ENCODE peak calls at places on chromosomes 2 and 18, in nine cellular contexts. C, M, J, Z, V, R, Y, H and X are unnamed samples.

GRCh38 chr2:159982270-159982669 is 80.1 kb downstream of the PLA2R1 start:
- DNase-seq in C (no peak), M (peak), J (no peak), Z (no peak), V (no peak), R (no peak), Y (no peak), H (no peak), X (no peak)

GRCh38 chr18:26074256-26074655 is 16.2 kb downstream of the SS18 start:
- DNase-seq in C (no peak), M (no peak), J (no peak), Z (no peak), V (no peak), R (no peak), Y (no peak), H (no peak), X (no peak)

GRCh38 chr2:72236445-72237067 is 88.9 kb upstream of the CYP26B1 start:
- DNase-seq in C (no peak), M (peak), J (no peak), Z (no peak), V (no peak), R (no peak), Y (no peak), H (no peak), X (no peak)

GRCh38 chr2:28557389-28558119 is 61.7 kb downstream of the PLB1 start:
- DNase-seq in C (no peak), M (no peak), J (no peak), Z (no peak), V (no peak), R (no peak), Y (no peak), H (no peak), X (no peak)

GRCh38 chr2:153169567-153169966 is 309.0 kb downstream of the RPRM start:
- DNase-seq in C (peak), M (no peak), J (no peak), Z (no peak), V (no peak), R (no peak), Y (no peak), H (no peak), X (no peak)

GRCh38 chr2:66683599-66683998 is 248.7 kb downstream of the MEIS1 start:
- DNase-seq in C (no peak), M (no peak), J (no peak), Z (no peak), V (no peak), R (no peak), Y (no peak), H (no peak), X (no peak)

GRCh38 chr18:7926526-7926925 is 359.4 kb downstream of the PTPRM start:
- DNase-seq in C (peak), M (no peak), J (peak), Z (no peak), V (no peak), R (peak), Y (peak), H (peak), X (no peak)

GRCh38 chr2:116716444-116716843 is 1098.0 kb upstream of the DDX18 start:
- DNase-seq in C (no peak), M (no peak), J (no peak), Z (no peak), V (no peak), R (no peak), Y (no peak), H (no peak), X (no peak)

GRCh38 chr2:168920504-168921157 is 19.5 kb downstream of the G6PC2 start:
- DNase-seq in C (peak), M (peak), J (no peak), Z (no peak), V (no peak), R (peak), Y (no peak), H (peak), X (no peak)

GRCh38 chr2:46548103-46548486 is 68.7 kb downstream of the TMEM247 start:
- DNase-seq in C (no peak), M (no peak), J (no peak), Z (no peak), V (peak), R (no peak), Y (no peak), H (no peak), X (no peak)

GRCh38 chr2:239472220-239472775 is 71.5 kb upstream of the HDAC4 start:
- DNase-seq in C (peak), M (no peak), J (no peak), Z (no peak), V (no peak), R (no peak), Y (no peak), H (no peak), X (no peak)

GRCh38 chr2:198788676-198789075 is 669.1 kb downstream of the SATB2 start:
- DNase-seq in C (no peak), M (no peak), J (no peak), Z (no peak), V (no peak), R (no peak), Y (no peak), H (no peak), X (no peak)

GRCh38 chr2:152396051-152396511 is 61.1 kb downstream of the FMNL2 start:
- DNase-seq in C (no peak), M (no peak), J (no peak), Z (no peak), V (no peak), R (no peak), Y (no peak), H (no peak), X (no peak)

GRCh38 chr2:21966139-21966538 is 842.4 kb downstream of the TDRD15 start:
- DNase-seq in C (no peak), M (no peak), J (no peak), Z (no peak), V (no peak), R (no peak), Y (no peak), H (no peak), X (no peak)

GRCh38 chr18:57929922-57930321 is 114.1 kb upstream of the NEDD4L start:
- DNase-seq in C (no peak), M (no peak), J (no peak), Z (no peak), V (no peak), R (no peak), Y (no peak), H (no peak), X (no peak)

GRCh38 chr2:146317959-146318358 is 1526.9 kb upstream of the ACVR2A start:
- DNase-seq in C (no peak), M (no peak), J (no peak), Z (no peak), V (no peak), R (no peak), Y (no peak), H (no peak), X (no peak)

GRCh38 chr2:238158807-238159539 is at the start of gene ERFE:
- DNase-seq in C (peak), M (no peak), J (peak), Z (peak), V (no peak), R (peak), Y (peak), H (no peak), X (no peak)

GRCh38 chr2:53842891-53843290 is 16.9 kb downstream of the GPR75 start:
- DNase-seq in C (no peak), M (no peak), J (no peak), Z (no peak), V (no peak), R (no peak), Y (no peak), H (no peak), X (no peak)

GRCh38 chr2:19205983-19206533 is 152.4 kb downstream of the OSR1 start:
- DNase-seq in C (no peak), M (no peak), J (no peak), Z (no peak), V (no peak), R (no peak), Y (no peak), H (no peak), X (no peak)

GRCh38 chr2:8122506-8122898 is 559.4 kb upstream of the ID2 start:
- DNase-seq in C (no peak), M (no peak), J (no peak), Z (no peak), V (no peak), R (no peak), Y (no peak), H (no peak), X (no peak)

GRCh38 chr2:3608373-3609278 is 13.7 kb downstream of the COLEC11 start:
- DNase-seq in C (peak), M (no peak), J (no peak), Z (peak), V (no peak), R (no peak), Y (no peak), H (no peak), X (no peak)

GRCh38 chr2:880201-880970 is 70.3 kb upstream of the SNTG2 start:
- DNase-seq in C (no peak), M (no peak), J (no peak), Z (peak), V (no peak), R (no peak), Y (no peak), H (no peak), X (no peak)

GRCh38 chr2:9422321-9423099 is 818 bp downstream of the ITGB1BP1 start:
- DNase-seq in C (peak), M (no peak), J (peak), Z (peak), V (peak), R (peak), Y (peak), H (no peak), X (no peak)

GRCh38 chr2:35293261-35293660 is 1062.3 kb upstream of the CRIM1 start:
- DNase-seq in C (no peak), M (no peak), J (no peak), Z (no peak), V (no peak), R (no peak), Y (no peak), H (no peak), X (no peak)

GRCh38 chr2:10007921-10008808 is 35.2 kb upstream of the KLF11 start:
- DNase-seq in C (no peak), M (no peak), J (no peak), Z (peak), V (peak), R (no peak), Y (no peak), H (no peak), X (no peak)

GRCh38 chr2:126370208-126370607 is 285.8 kb upstream of the GYPC start:
- DNase-seq in C (no peak), M (no peak), J (no peak), Z (no peak), V (no peak), R (no peak), Y (no peak), H (no peak), X (no peak)

GRCh38 chr2:117948585-117948984 is 65.3 kb downstream of the CCDC93 start:
- DNase-seq in C (peak), M (no peak), J (no peak), Z (no peak), V (no peak), R (no peak), Y (no peak), H (no peak), X (no peak)

GRCh38 chr2:159381574-159381973 is 95.1 kb upstream of the WDSUB1 start:
- DNase-seq in C (no peak), M (no peak), J (no peak), Z (no peak), V (no peak), R (no peak), Y (no peak), H (no peak), X (no peak)